ENCODE peak calls at places on chromosome 11, in ten cellular contexts. E, B, N, M, F, I, D, T, P and Q are unnamed samples. For H3K4me1, the result is how much of the 10 kb centered on the place peaks cover.

GRCh38 chr11:93585758-93586157 is 42.6 kb upstream of the SMCO4 start:
- DNase-seq in E (no peak), B (no peak), N (no peak), M (peak), F (no peak), I (no peak), D (peak), T (peak), P (peak), Q (no peak)

GRCh38 chr11:80955588-80955987 is 1514.8 kb upstream of the TENM4 start:
- DNase-seq in E (no peak), B (no peak), N (no peak), M (no peak), F (no peak), I (no peak), D (no peak), T (no peak), P (no peak), Q (no peak)

GRCh38 chr11:12110714-12111481 is 508 bp downstream of the MICAL2 start:
- DNase-seq in E (peak), B (no peak), N (no peak), M (no peak), F (no peak), I (peak), D (peak), T (no peak), P (peak), Q (peak)

GRCh38 chr11:118263694-118264567 is at the start of gene MPZL2:
- DNase-seq in E (peak), B (no peak), N (peak), M (no peak), F (no peak), I (no peak), D (peak), T (peak), P (peak), Q (no peak)

GRCh38 chr11:77003954-77004353 is 30.2 kb upstream of the B3GNT6 start:
- DNase-seq in E (no peak), B (no peak), N (no peak), M (no peak), F (peak), I (no peak), D (peak), T (no peak), P (no peak), Q (no peak)

GRCh38 chr11:122189259-122189658 is 73.2 kb upstream of the BLID start:
- DNase-seq in E (no peak), B (no peak), N (no peak), M (peak), F (no peak), I (no peak), D (peak), T (peak), P (no peak), Q (no peak)

GRCh38 chr11:2507212-2507901 is 62.5 kb downstream of the KCNQ1 start:
- DNase-seq in E (no peak), B (no peak), N (no peak), M (no peak), F (no peak), I (peak), D (no peak), T (no peak), P (no peak), Q (no peak)

GRCh38 chr11:125300791-125301218 is 136.3 kb downstream of the PKNOX2 start:
- DNase-seq in E (no peak), B (no peak), N (no peak), M (peak), F (no peak), I (no peak), D (peak), T (peak), P (no peak), Q (peak)

GRCh38 chr11:98155696-98156095 is 865.1 kb upstream of the CNTN5 start:
- DNase-seq in E (no peak), B (no peak), N (no peak), M (no peak), F (no peak), I (no peak), D (no peak), T (no peak), P (no peak), Q (no peak)

GRCh38 chr11:66082936-66083698 is 13.0 kb downstream of the PACS1 start:
- DNase-seq in E (no peak), B (no peak), N (no peak), M (no peak), F (no peak), I (no peak), D (no peak), T (no peak), P (no peak), Q (no peak)

GRCh38 chr11:90148900-90149299 is 14.4 kb downstream of the NAALAD2 start:
- DNase-seq in E (no peak), B (no peak), N (no peak), M (no peak), F (no peak), I (no peak), D (peak), T (no peak), P (no peak), Q (no peak)

GRCh38 chr11:121881806-121882205 is 234.2 kb downstream of the BLID start:
- DNase-seq in E (no peak), B (no peak), N (no peak), M (no peak), F (no peak), I (no peak), D (peak), T (no peak), P (no peak), Q (no peak)

GRCh38 chr11:73237471-73238290 is 19.6 kb downstream of the P2RY2 start:
- DNase-seq in E (peak), B (no peak), N (no peak), M (no peak), F (no peak), I (no peak), D (peak), T (no peak), P (no peak), Q (no peak)

GRCh38 chr11:73177380-73178091 is 35.4 kb upstream of the FCHSD2 start:
- DNase-seq in E (no peak), B (no peak), N (no peak), M (no peak), F (no peak), I (peak), D (peak), T (no peak), P (no peak), Q (peak)

GRCh38 chr11:93059074-93059957 is 89.9 kb downstream of the MTNR1B start:
- DNase-seq in E (no peak), B (no peak), N (no peak), M (no peak), F (no peak), I (no peak), D (peak), T (peak), P (peak), Q (no peak)

GRCh38 chr11:31779268-31779879 is 31.7 kb downstream of the PAX6 start:
- DNase-seq in E (no peak), B (no peak), N (no peak), M (no peak), F (no peak), I (no peak), D (peak), T (no peak), P (peak), Q (no peak)

GRCh38 chr11:130979386-130979972 is 63.2 kb upstream of the SNX19 start:
- DNase-seq in E (no peak), B (no peak), N (no peak), M (peak), F (no peak), I (no peak), D (peak), T (peak), P (peak), Q (no peak)

GRCh38 chr11:93642416-93642815 is 19.1 kb upstream of the CEP295 start:
- DNase-seq in E (no peak), B (no peak), N (no peak), M (no peak), F (no peak), I (no peak), D (no peak), T (no peak), P (no peak), Q (no peak)

GRCh38 chr11:7281083-7281482 is 29.4 kb downstream of the SYT9 start:
- DNase-seq in E (no peak), B (no peak), N (no peak), M (no peak), F (no peak), I (no peak), D (peak), T (peak), P (no peak), Q (no peak)

GRCh38 chr11:3010521-3011275 is 18.6 kb upstream of the NAP1L4 start:
- DNase-seq in E (no peak), B (no peak), N (no peak), M (no peak), F (no peak), I (no peak), D (no peak), T (no peak), P (no peak), Q (no peak)

GRCh38 chr11:1010551-1011319 is 25.8 kb downstream of the MUC6 start:
- DNase-seq in E (no peak), B (no peak), N (no peak), M (no peak), F (no peak), I (no peak), D (no peak), T (no peak), P (no peak), Q (no peak)

GRCh38 chr11:67584205-67584880 is 731 bp downstream of the GSTP1 start:
- DNase-seq in E (peak), B (no peak), N (peak), M (no peak), F (peak), I (peak), D (peak), T (peak), P (peak), Q (peak)

GRCh38 chr11:22711212-22711770 is 44.9 kb downstream of the GAS2 start:
- DNase-seq in E (peak), B (no peak), N (no peak), M (no peak), F (no peak), I (no peak), D (no peak), T (peak), P (no peak), Q (no peak)

GRCh38 chr11:13338437-13339069 is 61.0 kb downstream of the BMAL1 start:
- DNase-seq in E (no peak), B (no peak), N (no peak), M (peak), F (no peak), I (no peak), D (peak), T (no peak), P (no peak), Q (no peak)

GRCh38 chr11:25039165-25039564 is 542.3 kb downstream of the LUZP2 start:
- DNase-seq in E (no peak), B (no peak), N (no peak), M (no peak), F (no peak), I (no peak), D (no peak), T (no peak), P (no peak), Q (no peak)

GRCh38 chr11:111735262-111736116 is 30.7 kb downstream of the PPP2R1B start:
- DNase-seq in E (no peak), B (no peak), N (no peak), M (no peak), F (no peak), I (peak), D (peak), T (peak), P (no peak), Q (peak)

GRCh38 chr11:130426223-130427048 is 2.0 kb downstream of the ADAMTS8 start:
- DNase-seq in E (no peak), B (no peak), N (no peak), M (no peak), F (no peak), I (no peak), D (no peak), T (no peak), P (no peak), Q (no peak)

GRCh38 chr11:121909571-121909970 is 206.4 kb downstream of the BLID start:
- DNase-seq in E (no peak), B (no peak), N (no peak), M (no peak), F (no peak), I (no peak), D (peak), T (no peak), P (no peak), Q (no peak)

GRCh38 chr11:69915151-69915500 is 95.9 kb upstream of the FGF3 start:
- DNase-seq in E (no peak), B (no peak), N (no peak), M (no peak), F (no peak), I (no peak), D (peak), T (no peak), P (no peak), Q (no peak)

GRCh38 chr11:82960000-82960778 is 58.7 kb downstream of the DDIAS start:
- DNase-seq in E (no peak), B (no peak), N (peak), M (no peak), F (no peak), I (no peak), D (no peak), T (no peak), P (no peak), Q (no peak)

GRCh38 chr11:32489464-32489863 is 54.1 kb upstream of the WT1 start:
- DNase-seq in E (no peak), B (no peak), N (no peak), M (no peak), F (no peak), I (no peak), D (no peak), T (no peak), P (peak), Q (no peak)

GRCh38 chr11:70424765-70425164 is 26.4 kb downstream of the CTTN start:
- DNase-seq in E (no peak), B (no peak), N (no peak), M (no peak), F (no peak), I (no peak), D (no peak), T (no peak), P (no peak), Q (no peak)

GRCh38 chr11:48031602-48032001 is 51.2 kb downstream of the PTPRJ start:
- DNase-seq in E (no peak), B (no peak), N (no peak), M (no peak), F (no peak), I (no peak), D (no peak), T (no peak), P (no peak), Q (no peak)

GRCh38 chr11:43580735-43581369 is 99.7 kb upstream of the HSD17B12 start:
- DNase-seq in E (no peak), B (no peak), N (no peak), M (no peak), F (peak), I (no peak), D (peak), T (no peak), P (peak), Q (no peak)

GRCh38 chr11:70755410-70756158 is 357.3 kb downstream of the CTTN start:
- DNase-seq in E (peak), B (no peak), N (no peak), M (peak), F (no peak), I (peak), D (peak), T (peak), P (peak), Q (peak)

GRCh38 chr11:130861902-130862552 is 54.3 kb downstream of the SNX19 start:
- DNase-seq in E (peak), B (peak), N (peak), M (peak), F (peak), I (peak), D (peak), T (peak), P (peak), Q (peak)

GRCh38 chr11:94926698-94927237 is 46.6 kb downstream of the CWC15 start:
- DNase-seq in E (peak), B (no peak), N (no peak), M (no peak), F (no peak), I (peak), D (peak), T (peak), P (no peak), Q (peak)

GRCh38 chr11:94928146-94928995 is 45.0 kb downstream of the CWC15 start:
- DNase-seq in E (no peak), B (no peak), N (no peak), M (no peak), F (no peak), I (no peak), D (peak), T (no peak), P (no peak), Q (no peak)

GRCh38 chr11:94926271-94926625 is 47.1 kb downstream of the CWC15 start:
- DNase-seq in E (no peak), B (no peak), N (no peak), M (no peak), F (no peak), I (no peak), D (peak), T (no peak), P (no peak), Q (no peak)

GRCh38 chr11:94924074-94925031 is 49.0 kb downstream of the CWC15 start:
- DNase-seq in E (no peak), B (no peak), N (peak), M (no peak), F (peak), I (no peak), D (no peak), T (peak), P (no peak), Q (no peak)

GRCh38 chr11:94925422-94926270 is 47.7 kb downstream of the CWC15 start:
- DNase-seq in E (no peak), B (no peak), N (no peak), M (no peak), F (no peak), I (no peak), D (peak), T (no peak), P (no peak), Q (no peak)
- H3K4me1 ChIP-seq in E (under half), B (under half), N (half or more), M (under half), F (under half), I (under half), D (under half), T (under half), P (under half), Q (under half)

GRCh38 chr11:133082453-133082781 is 449.9 kb downstream of the OPCML start:
- DNase-seq in E (no peak), B (no peak), N (no peak), M (no peak), F (peak), I (no peak), D (no peak), T (peak), P (peak), Q (peak)
- H3K4me3 ChIP-seq in E (no peak), B (no peak), N (no peak), M (no peak), F (peak), I (no peak), D (no peak), T (no peak), P (peak), Q (no peak)

GRCh38 chr11:35525501-35526175 is at the start of gene PAMR1:
- DNase-seq in E (peak), B (no peak), N (no peak), M (no peak), F (peak), I (peak), D (peak), T (peak), P (peak), Q (peak)

GRCh38 chr11:35524780-35525179 is 636 bp downstream of the PAMR1 start:
- DNase-seq in E (no peak), B (no peak), N (no peak), M (no peak), F (no peak), I (no peak), D (peak), T (no peak), P (no peak), Q (no peak)

GRCh38 chr11:35523351-35523768 is 2.1 kb downstream of the PAMR1 start:
- DNase-seq in E (no peak), B (no peak), N (no peak), M (no peak), F (no peak), I (no peak), D (peak), T (no peak), P (no peak), Q (no peak)

GRCh38 chr11:35526370-35526792 is 965 bp upstream of the PAMR1 start:
- DNase-seq in E (no peak), B (no peak), N (no peak), M (no peak), F (peak), I (no peak), D (no peak), T (no peak), P (peak), Q (no peak)

DNA sequence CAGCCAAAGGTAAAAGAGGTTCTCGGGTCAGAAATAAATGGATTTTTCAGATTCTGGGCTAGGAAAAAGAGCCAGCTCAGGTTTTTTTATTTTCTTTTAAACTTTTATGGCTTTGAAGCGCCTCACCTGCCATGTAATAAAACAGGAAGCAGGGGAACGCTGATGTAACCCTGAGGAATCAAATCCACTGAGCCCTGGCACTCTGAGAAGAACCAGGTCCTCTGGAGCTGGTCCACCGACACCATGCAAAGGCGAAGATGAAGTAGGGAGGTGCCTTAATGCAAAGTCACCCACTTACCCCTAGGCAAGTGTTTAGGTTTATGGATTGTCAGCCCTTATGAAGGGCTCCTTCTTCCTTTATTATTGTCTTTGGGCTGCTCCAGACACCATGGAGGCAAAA is 1.6 kb downstream of the PAMR1 start:
- DNase-seq in E (no peak), B (no peak), N (no peak), M (no peak), F (no peak), I (no peak), D (no peak), T (no peak), P (no peak), Q (no peak)
- H3K27ac ChIP-seq in E (no peak), B (no peak), N (no peak), M (no peak), F (peak), I (peak), D (peak), T (peak), P (peak), Q (peak)

GRCh38 chr11:35059040-35059439 is 79.9 kb upstream of the CD44 start:
- DNase-seq in E (no peak), B (no peak), N (no peak), M (no peak), F (no peak), I (no peak), D (no peak), T (no peak), P (no peak), Q (no peak)

GRCh38 chr11:35058318-35058717 is 80.7 kb upstream of the CD44 start:
- DNase-seq in E (no peak), B (no peak), N (no peak), M (no peak), F (no peak), I (no peak), D (no peak), T (no peak), P (no peak), Q (no peak)

GRCh38 chr11:35050596-35050995 is 88.4 kb upstream of the CD44 start:
- DNase-seq in E (no peak), B (no peak), N (no peak), M (no peak), F (no peak), I (no peak), D (no peak), T (no peak), P (no peak), Q (no peak)

GRCh38 chr11:35061516-35062440 is 77.2 kb upstream of the CD44 start:
- DNase-seq in E (no peak), B (no peak), N (no peak), M (no peak), F (no peak), I (no peak), D (peak), T (no peak), P (no peak), Q (no peak)

DNA sequence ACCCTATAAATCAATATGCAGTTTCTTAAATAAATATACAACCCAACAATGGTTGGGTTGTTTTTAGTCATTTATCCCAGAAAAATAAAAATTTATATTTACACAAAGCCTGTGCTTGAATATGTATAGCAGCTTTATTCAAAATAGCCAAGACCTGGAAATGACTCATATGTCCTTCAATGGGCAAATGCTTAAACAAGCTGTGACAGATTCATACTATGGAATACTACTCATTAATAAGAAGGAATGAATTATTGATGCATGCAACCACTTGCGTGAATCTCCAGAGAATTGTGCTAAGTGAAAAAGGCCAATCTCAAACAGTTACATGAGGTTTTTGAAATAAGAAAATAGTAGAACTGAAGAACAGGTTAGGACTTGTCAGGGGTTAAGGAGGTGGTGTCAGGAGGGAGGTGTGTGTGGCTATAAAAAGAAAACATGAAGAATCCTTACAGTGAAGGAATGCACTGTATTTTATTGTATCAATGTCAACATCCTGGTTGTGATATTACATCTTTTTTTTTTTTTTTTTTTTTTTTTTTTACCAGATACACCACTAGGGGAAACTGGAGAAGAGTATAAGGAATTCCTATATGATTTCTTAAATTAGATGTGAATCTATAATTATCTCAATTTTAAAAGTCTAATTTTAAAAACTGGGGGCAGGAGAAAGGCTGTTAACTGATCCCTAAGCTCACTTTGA is 82.4 kb upstream of the CD44 start:
- DNase-seq in E (no peak), B (no peak), N (no peak), M (no peak), F (no peak), I (no peak), D (no peak), T (no peak), P (no peak), Q (no peak)
- H3K4me1 ChIP-seq in E (under half), B (under half), N (under half), M (under half), F (under half), I (under half), D (under half), T (under half), P (under half), Q (under half)

GRCh38 chr11:115362997-115363396 is 141.2 kb downstream of the CADM1 start:
- DNase-seq in E (no peak), B (no peak), N (no peak), M (no peak), F (no peak), I (no peak), D (no peak), T (no peak), P (no peak), Q (no peak)
- H3K4me3 ChIP-seq in E (no peak), B (no peak), N (no peak), M (no peak), F (no peak), I (no peak), D (no peak), T (no peak), P (no peak), Q (no peak)

GRCh38 chr11:61472282-61472681 is 36.3 kb upstream of the LRRC10B start:
- DNase-seq in E (peak), B (no peak), N (no peak), M (no peak), F (no peak), I (peak), D (peak), T (no peak), P (no peak), Q (peak)
- H3K27ac ChIP-seq in E (peak), B (no peak), N (no peak), M (no peak), F (peak), I (peak), D (peak), T (no peak), P (no peak), Q (peak)